ENCODE peak calls at places on chromosomes 2 and 18, in four cellular contexts. B, X, I and J are unnamed samples.

GRCh38 chr2:225041871-225042799 is at the start of gene DOCK10:
- DNase-seq in X (peak), B (peak), I (peak), J (no peak)

GRCh38 chr2:53312721-53313120 is 454.9 kb upstream of the CHAC2 start:
- DNase-seq in I (no peak), X (no peak), B (no peak), J (no peak)

GRCh38 chr2:40535891-40536290 is 84.0 kb upstream of the SLC8A1 start:
- DNase-seq in B (no peak), I (no peak), X (no peak), J (no peak)

GRCh38 chr18:13398631-13399030 is 180.1 kb downstream of the LDLRAD4 start:
- DNase-seq in X (no peak), I (no peak), B (no peak), J (no peak)

GRCh38 chr2:101766337-101766736 is 68.8 kb downstream of the MAP4K4 start:
- DNase-seq in I (no peak), X (no peak), B (no peak), J (no peak)

GRCh38 chr2:186424265-186424664 is 61.8 kb upstream of the ZC3H15 start:
- DNase-seq in X (no peak), B (no peak), I (no peak), J (no peak)

GRCh38 chr2:200367155-200367554 is 60.7 kb downstream of the SPATS2L start:
- DNase-seq in I (no peak), X (no peak), B (no peak), J (no peak)

GRCh38 chr2:59701271-59701994 is 852.0 kb downstream of the BCL11A start:
- DNase-seq in X (no peak), I (no peak), B (no peak), J (no peak)

GRCh38 chr2:217998926-217999633 is 3.7 kb downstream of the TNS1 start:
- DNase-seq in I (peak), B (no peak), X (no peak), J (no peak)

GRCh38 chr2:1413156-1413690 is at the start of gene TPO:
- DNase-seq in I (no peak), B (no peak), X (no peak), J (no peak)

GRCh38 chr18:58502628-58503027 is 126.3 kb downstream of the ALPK2 start:
- DNase-seq in B (peak), I (no peak), X (no peak), J (no peak)

GRCh38 chr2:238239552-238239871 is 326 bp downstream of the HES6 start:
- DNase-seq in I (peak), X (peak), B (no peak), J (no peak)

GRCh38 chr2:238238766-238239551 is 879 bp downstream of the HES6 start:
- DNase-seq in X (peak), I (no peak), B (no peak), J (no peak)

GRCh38 chr2:238240761-238241711 is 1.2 kb upstream of the HES6 start:
- DNase-seq in B (peak), X (peak), I (peak), J (no peak)

GRCh38 chr2:238238311-238238765 is 1.5 kb downstream of the HES6 start:
- DNase-seq in B (no peak), I (no peak), X (no peak), J (no peak)

DNA sequence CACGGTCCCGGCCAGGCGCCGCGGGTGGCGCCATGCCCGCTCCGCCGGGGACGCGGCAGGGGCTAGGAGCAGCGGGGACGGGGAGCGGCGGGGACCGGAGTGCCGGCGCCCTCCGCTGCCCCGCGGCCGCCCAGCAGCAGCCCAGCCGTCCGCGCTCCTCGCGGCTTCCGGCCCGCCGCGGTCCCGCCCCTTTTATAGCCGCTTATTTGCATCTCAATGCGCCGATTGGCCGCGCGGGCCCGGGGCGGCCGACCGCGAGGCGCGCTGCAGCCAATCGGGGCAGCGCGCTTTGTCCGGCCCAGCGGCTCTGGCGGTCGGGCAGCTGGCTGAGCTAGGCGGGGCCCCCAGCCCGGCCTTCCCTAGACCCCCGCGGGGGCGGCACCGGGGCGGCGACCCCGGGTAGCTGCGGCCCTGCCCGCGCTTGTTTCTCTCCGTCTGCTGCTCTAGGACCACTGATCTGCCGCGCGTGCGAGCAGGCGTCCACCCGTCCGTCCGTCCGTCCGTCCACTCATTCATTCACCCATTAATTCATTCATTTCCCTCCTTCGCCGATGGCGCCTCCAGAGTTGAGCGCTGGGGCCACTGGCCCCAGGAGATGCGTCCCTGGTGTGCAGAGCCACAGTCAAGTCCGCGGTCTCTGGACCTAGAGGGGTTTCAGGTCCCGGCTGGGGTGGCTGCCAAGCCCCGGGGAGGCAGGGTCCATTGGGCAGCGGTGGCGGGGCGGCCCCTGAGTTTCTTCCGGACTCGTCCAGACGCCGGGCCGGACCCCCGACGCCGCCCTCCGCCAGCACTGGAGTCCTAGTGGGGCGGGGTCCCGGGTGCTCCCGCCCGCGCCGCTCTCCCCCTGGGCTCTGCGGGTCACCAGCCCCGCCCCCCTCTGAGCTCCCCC is at the start of gene HES6:
- DNase-seq in X (peak), I (peak), B (peak), J (peak)
- H3K4me3 ChIP-seq in X (peak), I (peak), B (peak), J (peak)

DNA sequence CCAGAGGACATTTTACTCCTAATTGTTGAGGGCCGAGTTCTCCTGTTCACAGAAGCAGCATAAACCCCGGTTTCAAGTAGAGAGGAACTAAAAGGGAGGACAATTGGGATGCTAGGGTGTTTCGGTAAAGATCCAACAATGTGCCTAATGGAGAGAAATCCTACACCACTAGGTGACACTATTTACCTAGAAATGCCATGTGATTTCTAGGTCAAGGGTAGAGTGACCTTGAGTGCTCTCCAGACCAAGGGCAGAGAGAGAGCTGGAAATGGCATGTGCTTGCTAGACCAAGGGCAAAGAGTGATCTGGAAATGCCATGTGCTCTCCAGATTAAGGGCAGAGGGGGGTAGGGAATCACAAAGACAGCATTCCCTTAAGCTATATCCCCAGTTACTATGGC is 472.0 kb downstream of the DCDC2C start:
- DNase-seq in I (peak), X (no peak), B (no peak), J (no peak)
- TF ChIP-seq CTCF in I (no peak), X (no peak), B (no peak), J (no peak)

GRCh38 chr2:132037527-132038178 is 124.1 kb downstream of the ANKRD30BL start:
- DNase-seq in B (no peak), I (no peak), X (peak), J (no peak)

GRCh38 chr2:132033365-132033764 is 128.4 kb downstream of the ANKRD30BL start:
- DNase-seq in B (no peak), I (no peak), X (no peak), J (no peak)

GRCh38 chr2:132033949-132034348 is 127.8 kb downstream of the ANKRD30BL start:
- DNase-seq in X (no peak), B (no peak), I (no peak), J (no peak)

GRCh38 chr2:132034646-132035045 is 127.1 kb downstream of the ANKRD30BL start:
- DNase-seq in X (no peak), B (no peak), I (no peak), J (no peak)

DNA sequence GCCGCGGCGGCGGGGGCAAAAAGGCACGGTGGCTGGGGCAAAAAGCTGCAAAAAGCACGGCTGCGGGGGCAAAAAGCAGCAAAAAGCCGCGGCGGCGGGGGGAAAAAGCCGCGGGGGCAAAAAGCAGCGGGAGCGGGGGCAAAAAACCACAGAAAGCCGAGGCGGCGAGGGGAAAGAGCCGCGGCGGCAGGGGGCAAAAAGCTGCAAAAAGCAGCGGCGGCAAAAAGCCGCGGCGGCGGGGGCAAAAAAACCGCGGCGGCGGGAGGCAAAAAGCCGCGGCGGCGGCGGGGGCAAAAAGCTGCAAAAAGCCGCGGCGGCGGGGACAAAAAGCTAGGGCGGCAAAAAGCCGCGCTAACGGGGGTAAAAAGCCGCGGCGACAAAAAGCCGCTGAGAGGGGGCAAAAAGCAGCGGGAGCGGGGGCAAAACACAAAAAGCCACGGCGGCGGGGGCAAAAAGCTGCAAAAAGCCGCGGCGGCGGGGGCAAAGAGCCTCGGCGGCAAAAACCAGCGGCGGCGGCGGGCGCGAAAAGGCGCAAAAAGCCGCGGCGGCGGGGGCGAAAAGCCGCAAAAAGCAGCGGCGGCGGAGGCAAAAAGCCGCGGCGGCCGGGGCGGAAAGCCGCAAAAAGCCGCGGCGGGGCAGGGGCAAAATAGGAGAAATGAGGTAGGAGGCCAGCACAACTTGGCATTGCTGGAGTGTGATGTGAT is 123.4 kb downstream of the ANKRD30BL start:
- DNase-seq in I (no peak), B (no peak), X (no peak), J (no peak)
- H3K4me3 ChIP-seq in I (no peak), B (peak), X (peak), J (peak)

DNA sequence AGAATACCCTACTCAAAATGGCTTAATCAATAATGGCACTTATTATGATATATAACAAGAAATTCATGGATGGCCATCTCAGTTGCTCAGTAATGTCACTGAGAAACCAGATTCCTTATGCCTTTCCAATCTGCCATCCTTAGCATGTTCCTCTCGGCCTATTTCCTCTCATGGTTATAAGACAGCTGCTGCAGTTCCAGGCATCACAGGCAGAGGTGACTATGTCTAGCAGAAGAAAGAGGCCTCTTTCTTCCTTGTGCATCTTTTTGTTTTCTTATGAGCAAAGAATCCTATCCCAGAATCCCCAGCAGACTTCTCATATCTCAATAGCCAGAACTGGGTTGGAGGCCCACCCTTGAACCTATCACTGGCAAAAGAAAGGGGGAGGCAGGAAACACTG is 310.6 kb upstream of the SPRED2 start:
- DNase-seq in I (no peak), X (no peak), B (no peak), J (no peak)
- TF ChIP-seq CTCF in I (no peak), X (no peak), B (no peak), J (no peak)

GRCh38 chr2:202910687-202911086 is 786 bp downstream of the WDR12 start:
- DNase-seq in B (no peak), X (no peak), I (no peak), J (no peak)
- H3K4me3 ChIP-seq in B (peak), X (peak), I (peak), J (peak)

GRCh38 chr2:240586198-240586918 is at the start of gene CAPN10:
- DNase-seq in I (peak), X (peak), B (peak), J (peak)
- TF ChIP-seq CTCF in I (no peak), X (no peak), B (no peak), J (no peak)

GRCh38 chr2:241859017-241859435 is 332 bp upstream of the PDCD1 start:
- DNase-seq in I (no peak), X (peak), B (no peak), J (no peak)

GRCh38 chr2:241861264-241861663 is 2.6 kb upstream of the PDCD1 start:
- DNase-seq in X (no peak), I (no peak), B (no peak), J (no peak)

GRCh38 chr2:241862093-241862492 is 3.4 kb upstream of the PDCD1 start:
- DNase-seq in I (no peak), B (no peak), X (no peak), J (no peak)

GRCh38 chr2:241859436-241860183 is 916 bp upstream of the PDCD1 start:
- DNase-seq in X (peak), B (peak), I (peak), J (peak)

DNA sequence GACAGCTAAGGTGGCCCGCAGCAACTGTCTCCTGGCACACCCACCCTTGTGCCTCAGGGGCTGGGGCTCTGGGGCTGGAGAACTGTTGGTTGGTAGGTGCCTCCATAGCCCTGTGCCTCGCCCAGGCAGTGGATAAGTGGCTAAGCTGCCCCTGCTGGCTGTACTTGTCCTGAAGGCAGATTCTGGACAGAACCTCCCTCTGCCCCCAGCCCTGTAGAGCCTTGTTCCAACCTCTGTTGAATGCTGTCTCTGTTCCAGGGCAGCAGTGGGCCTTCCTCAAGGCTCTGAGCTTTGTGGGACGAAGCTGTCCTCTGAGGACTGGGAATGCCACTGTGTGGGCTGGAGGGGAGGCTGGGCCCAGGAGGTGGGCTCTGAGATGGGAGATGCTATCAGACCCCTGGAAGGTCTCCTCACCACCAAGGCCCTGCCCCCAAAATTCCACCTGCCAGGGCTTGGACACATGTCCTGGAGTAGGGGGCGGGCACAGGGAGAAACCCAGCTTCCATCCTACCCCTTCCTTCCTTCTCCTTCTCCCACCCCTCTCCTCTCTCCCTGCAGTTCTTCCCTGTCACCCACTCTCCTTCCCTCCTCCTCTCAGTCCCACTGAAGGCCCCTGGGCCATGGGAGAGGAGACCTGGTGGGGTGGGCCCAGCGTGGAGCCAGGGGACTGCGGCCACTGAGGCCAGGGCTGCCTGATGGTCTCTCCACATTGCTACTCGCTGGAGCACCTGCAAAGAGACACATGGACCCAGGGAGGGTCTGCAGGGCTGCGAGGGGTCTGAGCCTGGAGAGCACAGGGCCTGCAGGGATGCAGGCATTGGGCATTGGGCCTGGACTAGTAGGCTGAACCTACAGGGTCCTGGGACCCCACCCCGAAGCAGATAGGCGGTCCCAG is 1.7 kb upstream of the PDCD1 start:
- DNase-seq in I (peak), B (no peak), X (no peak), J (no peak)
- H3K4me3 ChIP-seq in I (peak), B (no peak), X (peak), J (peak)

DNA sequence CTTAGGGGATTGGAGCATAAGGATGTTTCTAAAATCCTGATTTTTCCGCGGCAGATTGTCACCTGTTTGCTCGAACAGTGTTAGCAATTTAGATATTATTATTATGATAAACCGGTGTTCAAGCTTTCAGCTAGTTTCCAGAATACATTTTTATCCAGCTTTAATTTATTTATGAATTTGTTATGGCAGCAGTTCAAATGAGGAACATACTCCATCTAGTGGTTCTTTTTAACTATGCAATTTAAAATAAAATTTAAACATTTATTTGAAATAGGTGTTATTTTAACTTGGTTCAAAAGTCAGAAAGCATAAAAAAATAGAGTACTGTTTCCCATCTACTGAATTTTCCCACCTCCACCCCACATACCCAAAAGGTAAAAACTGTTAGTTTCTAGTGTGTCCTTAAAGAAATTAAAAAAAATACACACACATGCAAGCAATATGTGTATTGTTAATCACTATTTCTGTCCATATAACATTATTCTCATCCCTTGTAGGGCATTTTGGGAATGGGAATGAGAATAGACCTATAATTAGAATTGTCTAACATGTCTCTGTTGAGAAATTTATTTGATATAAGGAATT is 23.2 kb downstream of the ACOXL start:
- DNase-seq in I (no peak), B (no peak), X (no peak), J (no peak)
- TF ChIP-seq CTCF in I (peak), B (peak), X (peak), J (peak)

GRCh38 chr2:159904565-159905281 is 106.7 kb upstream of the CD302 start:
- DNase-seq in I (peak), X (peak), B (peak), J (no peak)
- H3K4me3 ChIP-seq in I (peak), X (peak), B (peak), J (peak)